ENCODE peak calls at places on chromosomes 2 and 18, in six cellular contexts. D, U, V, R, E and Y are unnamed samples.

GRCh38 chr2:158184556-158185343 is 83.1 kb downstream of the UPP2 start:
- DNase-seq in R (no peak), V (no peak), D (no peak), U (no peak), E (no peak), Y (no peak)

GRCh38 chr2:231016576-231017249 is 20.6 kb upstream of the C2orf72 start:
- DNase-seq in R (peak; percentile 29), U (no peak), E (no peak), V (no peak), D (no peak), Y (no peak)

GRCh38 chr18:79400091-79400590 is 4.4 kb downstream of the NFATC1 start:
- DNase-seq in D (peak; percentile 74), U (no peak), E (peak; percentile 66), V (peak; percentile 72), R (peak; percentile 23), Y (peak; percentile 66)

GRCh38 chr2:12087671-12088380 is 341.4 kb downstream of the LPIN1 start:
- DNase-seq in E (no peak), U (no peak), D (no peak), R (peak; percentile 43), V (no peak), Y (no peak)

GRCh38 chr2:20476481-20476880 is 29.6 kb downstream of the RHOB start:
- DNase-seq in E (no peak), D (no peak), R (no peak), U (no peak), V (no peak), Y (no peak)

GRCh38 chr18:74945774-74946545 is 263.0 kb downstream of the PTGR3 start:
- DNase-seq in D (no peak), U (no peak), R (peak; percentile 63), V (no peak), E (no peak), Y (no peak)

GRCh38 chr2:31193806-31194205 is 23.5 kb downstream of the CAPN14 start:
- DNase-seq in U (no peak), D (no peak), E (no peak), V (no peak), R (no peak), Y (no peak)

GRCh38 chr2:23627236-23627990 is 242.4 kb downstream of the KLHL29 start:
- DNase-seq in R (no peak), U (no peak), D (no peak), E (no peak), V (no peak), Y (no peak)

GRCh38 chr18:75005622-75006021 is 203.3 kb downstream of the PTGR3 start:
- DNase-seq in R (peak; percentile 30), D (no peak), V (no peak), U (no peak), E (no peak), Y (no peak)